ENCODE peak calls at places on chromosomes 7 and 10, in nine cellular contexts. B is tibial nerve; G is Peyer's patch; S is body of pancreas; J is LNCaP clone FGC; E is neural crest cell; M is CD4-positive, alpha-beta T cell; U is RWPE1; W is pancreas. R is an unnamed sample.

GRCh38 chr7:132436121-132436520 is 140.1 kb downstream of the PLXNA4 start:
- DNase-seq in B (no peak), G (no peak), S (no peak), J (peak; percentile 36), E (no peak), M (no peak), U (no peak), W (no peak), R (no peak)

GRCh38 chr10:43976292-43976691 is 327.6 kb upstream of the ZNF32 start:
- DNase-seq in B (no peak), G (no peak), S (no peak), J (no peak), E (no peak), M (no peak), U (no peak), W (no peak), R (no peak)

GRCh38 chr10:12481956-12482355 is 132.6 kb downstream of the CAMK1D start:
- DNase-seq in B (no peak), G (no peak), S (no peak), J (no peak), E (no peak), M (no peak), U (no peak), W (no peak), R (no peak)

GRCh38 chr10:23065549-23065948 is 29.8 kb upstream of the MSRB2 start:
- DNase-seq in B (peak; percentile 60), G (peak; percentile 74), S (peak; percentile 90), J (peak; percentile 86), E (no peak), M (no peak), U (peak; percentile 59), W (peak; percentile 87), R (no peak)

GRCh38 chr10:74097776-74098175 is 52.9 kb downstream of the AP3M1 start:
- DNase-seq in B (no peak), G (no peak), S (no peak), J (no peak), E (no peak), M (no peak), U (no peak), W (no peak), R (no peak)

GRCh38 chr7:110633313-110633712 is 457.6 kb upstream of the LRRN3 start:
- DNase-seq in B (no peak), G (no peak), S (no peak), J (no peak), E (no peak), M (no peak), U (no peak), W (no peak), R (no peak)

GRCh38 chr7:30142710-30143109 is 7.9 kb downstream of the MTURN start:
- DNase-seq in B (no peak), G (no peak), S (peak; percentile 60), J (no peak), E (no peak), M (no peak), U (peak; percentile 85), W (no peak), R (no peak)

GRCh38 chr10:48464871-48465736 is 139.8 kb downstream of the ARHGAP22 start:
- DNase-seq in B (no peak), G (peak; percentile 45), S (peak; percentile 16), J (no peak), E (no peak), M (no peak), U (no peak), W (peak; percentile 58), R (no peak)

GRCh38 chr7:142632291-142633134 is 116.8 kb upstream of the PRSS1 start:
- DNase-seq in B (peak; percentile 52), G (peak; percentile 57), S (peak; percentile 69), J (peak; percentile 25), E (peak; percentile 61), M (peak; percentile 31), U (peak; percentile 68), W (peak; percentile 62), R (peak; percentile 74)

DNA sequence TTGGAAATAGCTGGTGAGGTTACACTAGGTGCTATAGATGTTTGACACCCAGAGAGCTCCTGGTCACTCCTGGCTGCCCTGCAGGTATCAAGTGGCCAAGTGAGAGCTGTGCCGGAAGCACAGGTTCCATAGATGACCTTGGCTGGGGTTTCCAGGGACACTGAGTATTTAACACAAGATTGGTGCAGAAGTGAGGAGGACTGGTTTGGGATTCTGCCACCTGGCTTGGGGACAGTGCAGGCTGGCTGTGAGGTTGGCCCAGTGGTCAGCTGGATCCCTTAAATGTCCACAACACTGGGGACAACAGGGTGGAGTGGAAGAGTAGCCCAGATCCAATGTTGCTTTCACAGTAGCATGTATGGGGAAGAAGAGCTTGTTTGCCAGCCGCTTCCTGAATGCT is 5.3 kb upstream of the ACHE start:
- DNase-seq in B (no peak), G (no peak), S (peak; percentile 75), J (no peak), E (no peak), M (no peak), U (no peak), W (no peak), R (no peak)
- TF ChIP-seq CTCF in B (no peak), G (no peak), S (no peak), J (no peak), E (no peak), M (no peak), U (no peak), W (no peak), R (no peak)

GRCh38 chr7:113289140-113289740 is 170.9 kb upstream of the SMIM30 start:
- DNase-seq in B (no peak), G (no peak), S (no peak), J (peak; percentile 43), E (no peak), M (no peak), U (no peak), W (no peak), R (peak; percentile 8)
- TF ChIP-seq CTCF in B (no peak), G (no peak), S (peak; percentile 44), J (peak; percentile 95), E (peak; percentile 58), M (no peak), U (peak; percentile 50), W (no peak), R (peak; percentile 46)

DNA sequence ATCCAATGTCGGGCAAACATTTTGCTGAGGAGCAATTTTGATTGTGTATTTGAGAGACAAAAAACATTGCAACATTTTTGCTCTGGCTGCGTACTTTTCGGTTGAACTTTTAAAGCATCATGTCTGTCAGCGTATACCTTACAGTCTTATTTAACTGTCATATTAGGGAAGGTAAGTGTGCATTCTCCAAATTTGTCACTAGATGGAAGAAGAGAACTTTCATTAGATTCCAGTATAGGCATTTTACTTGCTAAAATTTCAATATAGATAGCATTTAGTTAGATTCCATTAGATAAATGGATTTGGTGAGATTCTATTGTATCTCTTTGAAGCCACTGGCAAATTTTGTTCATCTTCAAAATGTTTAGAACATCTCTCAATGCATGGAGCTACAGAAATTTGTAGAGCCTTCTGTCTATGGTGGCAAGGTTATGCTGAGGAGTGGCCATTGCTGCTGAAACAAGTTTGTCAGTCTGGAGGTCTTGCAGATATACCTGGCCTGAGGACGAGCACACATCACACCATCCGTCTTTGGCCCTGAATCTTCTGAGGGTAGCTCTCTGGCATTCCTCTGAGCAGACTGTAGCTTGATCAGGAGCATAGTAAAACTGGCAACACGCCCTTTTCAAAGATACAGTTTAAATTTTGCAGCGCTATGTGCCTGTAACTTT is 437.5 kb upstream of the MBL2 start:
- DNase-seq in B (no peak), G (no peak), S (no peak), J (peak; percentile 62), E (no peak), M (no peak), U (peak; percentile 8), W (no peak), R (no peak)
- TF ChIP-seq CTCF in B (no peak), G (peak; percentile 16), S (peak; percentile 36), J (peak; percentile 72), E (peak; percentile 69), M (no peak), U (no peak), W (no peak), R (no peak)

GRCh38 chr7:151745090-151745638 is 131.8 kb downstream of the PRKAG2 start:
- DNase-seq in B (peak; percentile 31), G (peak; percentile 90), S (peak; percentile 87), J (no peak), E (no peak), M (no peak), U (peak; percentile 51), W (peak; percentile 89), R (no peak)
- TF ChIP-seq CTCF in B (no peak), G (peak; percentile 72), S (peak; percentile 62), J (peak; percentile 29), E (peak; percentile 41), M (no peak), U (peak; percentile 55), W (peak; percentile 29), R (no peak)

GRCh38 chr7:24821045-24821853 is 64.0 kb upstream of the GSDME start:
- DNase-seq in B (peak; percentile 30), G (peak; percentile 77), S (peak; percentile 54), J (no peak), E (no peak), M (peak; percentile 83), U (peak; percentile 98), W (no peak), R (peak; percentile 64)
- TF ChIP-seq CTCF in B (no peak), G (peak; percentile 66), S (peak; percentile 13), J (no peak), E (no peak), M (no peak), U (no peak), W (no peak), R (no peak)

GRCh38 chr10:45261946-45262345 is 53.5 kb downstream of the OR13A1 start:
- DNase-seq in B (no peak), G (no peak), S (no peak), J (no peak), E (no peak), M (no peak), U (no peak), W (no peak), R (no peak)

GRCh38 chr10:45261243-45261775 is 54.1 kb downstream of the OR13A1 start:
- DNase-seq in B (no peak), G (no peak), S (no peak), J (no peak), E (no peak), M (no peak), U (no peak), W (no peak), R (no peak)

GRCh38 chr10:45265995-45266394 is 49.4 kb downstream of the OR13A1 start:
- DNase-seq in B (no peak), G (no peak), S (peak; percentile 53), J (no peak), E (no peak), M (no peak), U (no peak), W (no peak), R (no peak)
- TF ChIP-seq CTCF in B (no peak), G (no peak), S (no peak), J (no peak), E (no peak), M (no peak), U (no peak), W (no peak), R (no peak)

R was measured in GM20000.